ENCODE peak calls at places on chromosome 22, in ten cellular contexts. One of them, this sample, is unnamed.

GRCh38 chr22:41638124-41638523 is 17.0 kb downstream of the XRCC6 start:
- DNase-seq in endothelial cell: no peak
- DNase-seq in fibroblast of pulmonary artery: no peak
- DNase-seq in AG04449: no peak
- DNase-seq in transverse colon: no peak
- DNase-seq in lower leg skin: no peak
- DNase-seq in K562: no peak
- DNase-seq in fibroblast of the aortic adventitia: no peak
- DNase-seq in WTC11: no peak
- DNase-seq in tibial nerve: no peak
- DNase-seq in this sample: no peak

GRCh38 chr22:23749747-23750373 is 1.1 kb downstream of the ZNF70 start:
- DNase-seq in endothelial cell: no peak
- DNase-seq in fibroblast of pulmonary artery: peak; percentile 33
- DNase-seq in AG04449: no peak
- DNase-seq in transverse colon: no peak
- DNase-seq in lower leg skin: no peak
- DNase-seq in K562: peak; percentile 27
- DNase-seq in fibroblast of the aortic adventitia: peak; percentile 91
- DNase-seq in WTC11: no peak
- DNase-seq in tibial nerve: no peak
- DNase-seq in this sample: no peak

GRCh38 chr22:24428751-24429410 is 1.5 kb downstream of the ADORA2A start:
- DNase-seq in endothelial cell: no peak
- DNase-seq in fibroblast of pulmonary artery: no peak
- DNase-seq in AG04449: no peak
- DNase-seq in transverse colon: no peak
- DNase-seq in lower leg skin: peak; percentile 84
- DNase-seq in K562: no peak
- DNase-seq in fibroblast of the aortic adventitia: no peak
- DNase-seq in WTC11: no peak
- DNase-seq in tibial nerve: no peak
- DNase-seq in this sample: no peak

GRCh38 chr22:42433754-42434153 is 1.6 kb upstream of the NFAM1 start:
- DNase-seq in endothelial cell: no peak
- DNase-seq in fibroblast of pulmonary artery: no peak
- DNase-seq in AG04449: no peak
- DNase-seq in transverse colon: no peak
- DNase-seq in lower leg skin: no peak
- DNase-seq in K562: no peak
- DNase-seq in fibroblast of the aortic adventitia: no peak
- DNase-seq in WTC11: no peak
- DNase-seq in tibial nerve: no peak
- DNase-seq in this sample: no peak

GRCh38 chr22:44181912-44182590 is 1.3 kb downstream of the PARVG start:
- DNase-seq in endothelial cell: no peak
- DNase-seq in fibroblast of pulmonary artery: no peak
- DNase-seq in AG04449: no peak
- DNase-seq in transverse colon: no peak
- DNase-seq in lower leg skin: no peak
- DNase-seq in K562: no peak
- DNase-seq in fibroblast of the aortic adventitia: no peak
- DNase-seq in WTC11: no peak
- DNase-seq in tibial nerve: no peak
- DNase-seq in this sample: no peak

GRCh38 chr22:48096411-48096810 is 1334.0 kb downstream of the TBC1D22A start:
- DNase-seq in endothelial cell: no peak
- DNase-seq in fibroblast of pulmonary artery: no peak
- DNase-seq in AG04449: no peak
- DNase-seq in transverse colon: no peak
- DNase-seq in lower leg skin: peak; percentile 70
- DNase-seq in K562: no peak
- DNase-seq in fibroblast of the aortic adventitia: no peak
- DNase-seq in WTC11: no peak
- DNase-seq in tibial nerve: no peak
- DNase-seq in this sample: no peak

GRCh38 chr22:40200795-40201194 is 23.1 kb downstream of the TNRC6B start:
- DNase-seq in endothelial cell: no peak
- DNase-seq in fibroblast of pulmonary artery: no peak
- DNase-seq in AG04449: no peak
- DNase-seq in transverse colon: no peak
- DNase-seq in lower leg skin: no peak
- DNase-seq in K562: no peak
- DNase-seq in fibroblast of the aortic adventitia: no peak
- DNase-seq in WTC11: no peak
- DNase-seq in tibial nerve: no peak
- DNase-seq in this sample: no peak

GRCh38 chr22:27972732-27973698 is 54.0 kb upstream of the PITPNB start:
- DNase-seq in endothelial cell: no peak
- DNase-seq in fibroblast of pulmonary artery: peak; percentile 14
- DNase-seq in AG04449: no peak
- DNase-seq in transverse colon: no peak
- DNase-seq in lower leg skin: no peak
- DNase-seq in K562: no peak
- DNase-seq in fibroblast of the aortic adventitia: peak; percentile 58
- DNase-seq in WTC11: no peak
- DNase-seq in tibial nerve: no peak
- DNase-seq in this sample: no peak

GRCh38 chr22:32996702-32997101 is 61.5 kb downstream of the SYN3 start:
- DNase-seq in endothelial cell: no peak
- DNase-seq in fibroblast of pulmonary artery: no peak
- DNase-seq in AG04449: no peak
- DNase-seq in transverse colon: peak; percentile 10
- DNase-seq in lower leg skin: peak; percentile 98
- DNase-seq in K562: no peak
- DNase-seq in fibroblast of the aortic adventitia: peak; percentile 56
- DNase-seq in WTC11: no peak
- DNase-seq in tibial nerve: peak; percentile 68
- DNase-seq in this sample: no peak

GRCh38 chr22:27673839-27674238 is 127.7 kb downstream of the MN1 start:
- DNase-seq in endothelial cell: no peak
- DNase-seq in fibroblast of pulmonary artery: no peak
- DNase-seq in AG04449: no peak
- DNase-seq in transverse colon: no peak
- DNase-seq in lower leg skin: no peak
- DNase-seq in K562: no peak
- DNase-seq in fibroblast of the aortic adventitia: no peak
- DNase-seq in WTC11: no peak
- DNase-seq in tibial nerve: no peak
- DNase-seq in this sample: peak; percentile 35

GRCh38 chr22:46761539-46762237 is 762 bp upstream of the TBC1D22A start:
- DNase-seq in endothelial cell: no peak
- DNase-seq in fibroblast of pulmonary artery: no peak
- DNase-seq in AG04449: no peak
- DNase-seq in transverse colon: no peak
- DNase-seq in lower leg skin: no peak
- DNase-seq in K562: peak; percentile 24
- DNase-seq in fibroblast of the aortic adventitia: no peak
- DNase-seq in WTC11: no peak
- DNase-seq in tibial nerve: no peak
- DNase-seq in this sample: no peak

GRCh38 chr22:46764140-46764680 is 1.8 kb downstream of the TBC1D22A start:
- DNase-seq in endothelial cell: no peak
- DNase-seq in fibroblast of pulmonary artery: no peak
- DNase-seq in AG04449: no peak
- DNase-seq in transverse colon: no peak
- DNase-seq in lower leg skin: no peak
- DNase-seq in K562: no peak
- DNase-seq in fibroblast of the aortic adventitia: no peak
- DNase-seq in WTC11: no peak
- DNase-seq in tibial nerve: no peak
- DNase-seq in this sample: no peak

GRCh38 chr22:46761017-46761416 is 1.4 kb upstream of the TBC1D22A start:
- DNase-seq in endothelial cell: no peak
- DNase-seq in fibroblast of pulmonary artery: no peak
- DNase-seq in AG04449: no peak
- DNase-seq in transverse colon: no peak
- DNase-seq in lower leg skin: no peak
- DNase-seq in K562: no peak
- DNase-seq in fibroblast of the aortic adventitia: no peak
- DNase-seq in WTC11: no peak
- DNase-seq in tibial nerve: no peak
- DNase-seq in this sample: no peak

GRCh38 chr22:46763051-46763705 is 728 bp downstream of the TBC1D22A start:
- DNase-seq in endothelial cell: peak; percentile 25
- DNase-seq in fibroblast of pulmonary artery: peak; percentile 31
- DNase-seq in AG04449: no peak
- DNase-seq in transverse colon: peak; percentile 68
- DNase-seq in lower leg skin: peak; percentile 91
- DNase-seq in K562: peak; percentile 39
- DNase-seq in fibroblast of the aortic adventitia: peak; percentile 37
- DNase-seq in WTC11: no peak
- DNase-seq in tibial nerve: peak; percentile 38
- DNase-seq in this sample: no peak

DNA sequence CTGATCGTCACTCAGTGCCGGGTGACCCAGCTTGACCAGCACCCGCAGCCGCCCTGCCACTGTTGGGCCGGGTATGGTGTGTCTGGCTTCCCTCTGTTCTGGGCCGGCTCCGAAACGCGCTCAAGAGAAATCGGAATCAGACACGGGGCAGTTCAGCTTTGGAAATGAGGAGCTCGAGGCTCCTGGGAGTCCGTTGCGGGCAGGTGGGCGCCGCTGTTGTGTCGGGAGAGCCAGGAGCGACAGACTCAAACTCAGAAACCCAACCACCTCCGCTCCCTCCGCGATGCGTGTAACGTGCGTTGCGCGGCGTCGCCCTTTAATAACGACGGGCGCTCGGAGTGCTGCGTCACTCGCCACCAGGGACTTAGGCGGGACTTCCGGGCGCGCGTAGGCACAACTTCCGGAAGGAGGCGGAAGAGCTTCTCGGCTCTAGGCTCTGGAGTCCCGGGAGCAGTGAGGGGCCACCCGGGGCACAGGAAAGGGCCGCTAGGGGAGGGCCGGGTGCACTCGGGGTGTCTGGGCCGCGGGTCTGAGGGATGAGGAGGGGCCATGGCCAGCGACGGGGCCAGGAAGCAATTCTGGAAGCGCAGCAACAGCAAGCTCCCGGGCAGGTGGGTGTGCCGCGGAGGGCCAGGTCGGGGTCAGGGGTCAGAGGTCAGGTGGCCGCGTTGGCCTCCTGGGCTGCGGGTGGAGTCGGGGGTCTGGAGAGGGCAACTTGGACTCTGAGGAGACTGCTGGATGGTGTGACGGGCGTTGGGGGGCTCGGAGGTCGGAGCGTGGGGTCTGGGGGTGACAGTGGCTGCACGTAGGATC is at the start of gene TBC1D22A:
- DNase-seq in endothelial cell: peak; percentile 90
- DNase-seq in fibroblast of pulmonary artery: peak; percentile 94
- DNase-seq in AG04449: no peak
- DNase-seq in transverse colon: peak; percentile 96
- DNase-seq in lower leg skin: peak; percentile 99
- DNase-seq in K562: peak; percentile 94
- DNase-seq in fibroblast of the aortic adventitia: peak; percentile 91
- DNase-seq in WTC11: peak; percentile 94
- DNase-seq in tibial nerve: peak; percentile 90
- DNase-seq in this sample: peak; percentile 84
- TF ChIP-seq CTCF in endothelial cell: no peak
- TF ChIP-seq CTCF in fibroblast of pulmonary artery: no peak
- TF ChIP-seq CTCF in AG04449: no peak
- TF ChIP-seq CTCF in transverse colon: peak; percentile 7
- TF ChIP-seq CTCF in lower leg skin: no peak
- TF ChIP-seq CTCF in K562: no peak
- TF ChIP-seq CTCF in fibroblast of the aortic adventitia: peak; percentile 5
- TF ChIP-seq CTCF in WTC11: no peak
- TF ChIP-seq CTCF in tibial nerve: no peak
- TF ChIP-seq CTCF in this sample: no peak

GRCh38 chr22:19115628-19116027 is 6.6 kb downstream of the DGCR2 start:
- DNase-seq in endothelial cell: no peak
- DNase-seq in fibroblast of pulmonary artery: peak; percentile 26
- DNase-seq in AG04449: no peak
- DNase-seq in transverse colon: no peak
- DNase-seq in lower leg skin: no peak
- DNase-seq in K562: peak; percentile 59
- DNase-seq in fibroblast of the aortic adventitia: no peak
- DNase-seq in WTC11: no peak
- DNase-seq in tibial nerve: no peak
- DNase-seq in this sample: no peak
- TF ChIP-seq CTCF in endothelial cell: no peak
- TF ChIP-seq CTCF in fibroblast of pulmonary artery: peak; percentile 45
- TF ChIP-seq CTCF in AG04449: peak; percentile 34
- TF ChIP-seq CTCF in transverse colon: no peak
- TF ChIP-seq CTCF in lower leg skin: no peak
- TF ChIP-seq CTCF in K562: peak; percentile 75
- TF ChIP-seq CTCF in fibroblast of the aortic adventitia: no peak
- TF ChIP-seq CTCF in WTC11: no peak
- TF ChIP-seq CTCF in tibial nerve: no peak
- TF ChIP-seq CTCF in this sample: no peak

GRCh38 chr22:38981005-38981658 is 1.0 kb upstream of the APOBEC3B start:
- DNase-seq in endothelial cell: no peak
- DNase-seq in fibroblast of pulmonary artery: peak; percentile 18
- DNase-seq in AG04449: no peak
- DNase-seq in transverse colon: peak; percentile 54
- DNase-seq in lower leg skin: no peak
- DNase-seq in K562: peak; percentile 61
- DNase-seq in fibroblast of the aortic adventitia: peak; percentile 27
- DNase-seq in WTC11: no peak
- DNase-seq in tibial nerve: no peak
- DNase-seq in this sample: no peak
- TF ChIP-seq CTCF in endothelial cell: peak; percentile 26
- TF ChIP-seq CTCF in fibroblast of pulmonary artery: peak; percentile 24
- TF ChIP-seq CTCF in AG04449: peak; percentile 10
- TF ChIP-seq CTCF in transverse colon: peak; percentile 39
- TF ChIP-seq CTCF in lower leg skin: no peak
- TF ChIP-seq CTCF in K562: peak; percentile 78
- TF ChIP-seq CTCF in fibroblast of the aortic adventitia: peak; percentile 43
- TF ChIP-seq CTCF in WTC11: no peak
- TF ChIP-seq CTCF in tibial nerve: no peak
- TF ChIP-seq CTCF in this sample: peak; percentile 57

DNA sequence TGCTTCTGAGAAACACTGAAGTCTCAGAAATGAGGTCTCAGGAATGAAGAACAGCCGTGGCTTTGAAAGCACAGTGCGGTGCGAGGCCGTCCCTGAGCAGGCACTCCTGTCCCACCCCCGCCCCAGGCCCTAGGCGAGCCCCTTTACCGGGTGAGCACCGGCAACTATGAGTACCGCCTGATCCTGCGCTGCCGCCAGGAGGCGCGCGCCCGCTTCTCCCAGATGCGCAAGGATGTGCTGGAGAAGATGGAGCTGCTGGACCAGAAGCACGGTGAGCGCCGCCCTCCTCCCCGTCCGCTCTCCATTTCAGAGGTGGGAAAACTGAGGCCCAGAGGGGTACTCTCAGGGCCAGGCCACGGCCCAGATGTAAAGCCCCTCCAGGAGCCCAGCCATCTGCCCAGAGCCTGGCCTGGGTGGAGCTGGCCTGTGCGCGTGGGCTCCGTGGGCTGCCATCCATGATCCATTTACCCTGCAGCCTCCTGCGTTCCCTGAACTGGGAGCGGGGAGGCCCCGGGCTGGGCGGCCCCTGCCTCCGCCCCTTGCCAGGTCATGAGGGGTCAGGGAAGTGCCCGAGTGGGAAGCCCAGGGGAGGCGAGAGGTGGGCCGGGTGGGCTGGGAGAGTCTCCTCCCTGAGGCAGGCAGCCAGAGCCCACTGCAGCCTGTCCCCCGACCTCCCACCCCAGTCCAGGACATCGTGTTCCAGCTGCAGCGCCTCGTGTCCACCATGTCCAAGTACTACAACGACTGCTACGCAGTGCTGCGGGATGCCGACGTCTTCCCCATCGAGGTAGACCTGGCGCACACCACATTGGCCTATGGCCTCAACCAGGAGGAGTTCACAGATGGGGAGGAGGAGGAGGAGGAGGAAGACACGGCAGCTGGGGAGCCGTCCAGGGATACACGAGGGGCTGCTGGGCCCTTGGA is 9.5 kb downstream of the SLC16A8 start:
- DNase-seq in endothelial cell: peak; percentile 50
- DNase-seq in fibroblast of pulmonary artery: peak; percentile 58
- DNase-seq in AG04449: no peak
- DNase-seq in transverse colon: no peak
- DNase-seq in lower leg skin: no peak
- DNase-seq in K562: no peak
- DNase-seq in fibroblast of the aortic adventitia: peak; percentile 29
- DNase-seq in WTC11: peak; percentile 81
- DNase-seq in tibial nerve: no peak
- DNase-seq in this sample: no peak
- TF ChIP-seq CTCF in endothelial cell: peak; percentile 25
- TF ChIP-seq CTCF in fibroblast of pulmonary artery: peak; percentile 59
- TF ChIP-seq CTCF in AG04449: peak; percentile 79
- TF ChIP-seq CTCF in transverse colon: peak; percentile 8
- TF ChIP-seq CTCF in lower leg skin: no peak
- TF ChIP-seq CTCF in K562: no peak
- TF ChIP-seq CTCF in fibroblast of the aortic adventitia: peak; percentile 54
- TF ChIP-seq CTCF in WTC11: peak; percentile 44
- TF ChIP-seq CTCF in tibial nerve: no peak
- TF ChIP-seq CTCF in this sample: peak; percentile 42

This sample was measured in progenitor cell of endocrine pancreas.